ENCODE peak calls at places on chromosomes 13 and 19, in eight cellular contexts. J is tibial artery, Y is colonic mucosa, L is heart right ventricle, A is tibial nerve, S is kidney, P is psoas muscle, W is AG04450. H is an unnamed sample.

GRCh38 chr19:11423804-11424318 is 4.7 kb upstream of the RGL3 start:
- DNase-seq in W (no peak), P (no peak), L (no peak), J (no peak), A (no peak), Y (no peak), S (no peak), H (no peak)

GRCh38 chr13:36736119-36736726 is 62.4 kb downstream of the SERTM1 start:
- DNase-seq in J (no peak), W (peak; percentile 37), Y (peak; percentile 31), A (peak; percentile 64), S (no peak), L (peak; percentile 40), P (no peak), H (peak; percentile 19)

GRCh38 chr19:18650048-18650435 is 13.2 kb downstream of the KLHL26 start:
- DNase-seq in S (peak; percentile 90), P (peak; percentile 53), W (no peak), L (peak; percentile 79), Y (peak; percentile 39), J (no peak), A (peak; percentile 54), H (no peak)

GRCh38 chr19:54430306-54431254 is 15.3 kb downstream of the TTYH1 start:
- DNase-seq in Y (no peak), W (no peak), J (no peak), A (no peak), S (peak; percentile 80), L (peak; percentile 51), P (no peak), H (peak; percentile 44)

GRCh38 chr19:51394045-51394836 is 3.9 kb upstream of the C19orf84 start:
- DNase-seq in L (peak; percentile 96), S (peak; percentile 94), P (peak; percentile 92), W (peak; percentile 96), Y (peak; percentile 96), J (peak; percentile 94), A (peak; percentile 94), H (peak; percentile 89)

GRCh38 chr13:100789968-100790367 is 115.4 kb upstream of the TMTC4 start:
- DNase-seq in A (no peak), J (no peak), S (no peak), W (no peak), Y (no peak), P (no peak), L (no peak), H (no peak)

GRCh38 chr19:35525873-35526272 is 2.2 kb downstream of the SBSN start:
- DNase-seq in J (no peak), S (no peak), A (no peak), Y (no peak), P (no peak), W (no peak), L (no peak), H (no peak)

GRCh38 chr19:54883228-54883627 is 9.2 kb downstream of the FCAR start:
- DNase-seq in A (no peak), W (no peak), Y (no peak), L (no peak), P (no peak), J (no peak), S (no peak), H (no peak)

GRCh38 chr13:98688373-98688772 is 64.1 kb downstream of the SLC15A1 start:
- DNase-seq in A (no peak), Y (no peak), P (no peak), S (no peak), L (no peak), J (no peak), W (no peak), H (no peak)

GRCh38 chr13:98689347-98689968 is 63.0 kb downstream of the SLC15A1 start:
- DNase-seq in Y (no peak), P (no peak), W (no peak), S (no peak), L (no peak), A (no peak), J (no peak), H (no peak)

GRCh38 chr13:98691360-98691759 is 61.1 kb downstream of the SLC15A1 start:
- DNase-seq in L (no peak), J (no peak), P (no peak), S (no peak), Y (no peak), W (no peak), A (no peak), H (no peak)

GRCh38 chr13:98687319-98687718 is 65.2 kb downstream of the SLC15A1 start:
- DNase-seq in A (no peak), S (no peak), J (no peak), P (no peak), Y (no peak), W (no peak), L (no peak), H (no peak)

DNA sequence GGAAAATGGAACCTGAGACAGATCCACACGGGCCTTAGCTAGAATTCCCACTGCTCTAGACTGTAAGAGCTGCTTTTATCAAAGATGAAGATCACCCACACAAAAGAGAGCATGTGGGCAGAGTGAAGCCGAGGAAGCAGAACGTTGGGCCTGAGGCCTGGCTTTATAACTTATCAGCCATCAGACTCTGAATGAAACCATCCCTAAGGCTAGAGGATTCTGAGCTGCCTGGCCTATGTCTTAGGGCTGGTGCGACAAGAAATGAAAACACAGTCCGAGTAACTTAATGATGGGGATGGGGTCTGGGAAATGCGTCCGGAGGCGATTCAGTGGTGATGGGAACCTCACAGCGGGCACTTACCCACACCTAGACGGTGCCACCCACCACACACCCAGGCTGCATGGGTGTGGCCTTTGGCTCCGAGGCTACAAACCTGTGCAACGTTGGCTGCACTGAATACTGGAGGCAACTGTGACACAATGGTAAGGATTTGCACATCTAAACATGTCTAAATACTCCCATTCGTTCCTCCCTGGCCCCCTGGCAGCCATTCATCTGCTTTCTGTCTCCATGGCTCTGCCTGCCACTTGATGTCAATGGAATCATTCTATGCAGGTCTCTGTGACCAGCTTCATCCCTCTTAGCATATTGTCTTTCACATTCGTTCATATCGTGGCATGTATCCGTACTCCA is 62.0 kb downstream of the SLC15A1 start:
- DNase-seq in L (no peak), J (no peak), S (no peak), W (no peak), P (no peak), A (no peak), Y (no peak), H (no peak)
- H3K27ac ChIP-seq in L (no peak overlapping the region), J (no peak overlapping the region), S (no peak overlapping the region), W (no peak overlapping the region), P (no peak overlapping the region), A (no peak overlapping the region), Y (no peak overlapping the region), H (no peak overlapping the region)

DNA sequence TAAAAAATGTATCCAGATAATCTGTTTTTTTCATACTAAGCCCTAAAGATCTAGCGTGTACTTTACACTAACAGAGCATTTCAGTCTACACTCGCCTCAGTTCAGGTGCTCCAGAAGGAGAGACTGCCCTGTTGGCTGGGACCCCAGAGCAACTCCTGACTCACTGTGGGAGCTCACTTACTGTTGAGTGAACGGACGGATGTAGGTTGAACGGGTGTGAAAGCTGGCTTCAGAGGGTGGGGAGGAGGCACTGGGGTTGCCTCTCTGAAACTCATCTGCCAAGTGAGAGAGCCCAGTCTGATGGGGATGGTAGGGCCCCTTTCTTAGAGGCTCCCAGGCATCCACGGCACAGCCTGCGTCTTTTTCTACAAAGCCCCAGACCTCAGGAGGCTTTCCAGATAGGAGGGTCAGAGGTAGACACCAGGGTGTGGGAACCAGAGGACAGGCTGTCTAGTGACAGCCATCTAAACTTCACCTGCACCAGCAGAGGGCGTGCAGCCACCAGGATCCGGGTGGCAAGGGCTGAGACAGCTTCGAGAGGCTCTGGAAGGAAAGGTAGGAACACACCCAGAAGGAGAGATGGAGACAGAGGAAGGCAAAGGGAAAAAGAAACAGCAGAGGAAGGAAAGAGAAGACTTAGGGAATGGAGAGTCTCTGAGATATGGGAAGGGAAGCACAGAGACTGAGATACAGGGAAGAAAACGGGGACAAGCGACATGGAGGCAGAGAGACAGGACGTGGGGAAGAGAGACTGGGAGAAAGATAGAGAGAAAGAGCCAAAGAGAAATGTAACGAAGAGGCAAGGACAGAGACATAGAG is 3.7 kb downstream of the KASH5 start:
- DNase-seq in P (peak; percentile 77), A (peak; percentile 59), Y (peak; percentile 81), W (peak; percentile 20), S (peak; percentile 90), J (peak; percentile 81), L (peak; percentile 73), H (peak; percentile 53)
- H3K27ac ChIP-seq in P (no peak overlapping the region), A (no peak overlapping the region), Y (no peak overlapping the region), W (no peak overlapping the region), S (no peak overlapping the region), J (no peak overlapping the region), L (no peak overlapping the region), H (no peak overlapping the region)

GRCh38 chr19:47509170-47509847 is 5.6 kb downstream of the NAPA start:
- DNase-seq in Y (no peak), S (no peak), W (no peak), P (no peak), L (no peak), A (no peak), J (no peak), H (no peak)

GRCh38 chr19:47507031-47507430 is 7.8 kb downstream of the NAPA start:
- DNase-seq in J (no peak), L (peak; percentile 75), S (no peak), W (no peak), P (no peak), Y (no peak), A (no peak), H (no peak)

GRCh38 chr19:47506459-47506858 is 8.4 kb downstream of the NAPA start:
- DNase-seq in P (no peak), L (no peak), A (no peak), Y (no peak), W (no peak), J (no peak), S (no peak), H (no peak)

GRCh38 chr19:47508721-47509120 is 6.1 kb downstream of the NAPA start:
- DNase-seq in P (no peak), Y (no peak), W (no peak), A (no peak), L (no peak), S (no peak), J (no peak), H (no peak)

DNA sequence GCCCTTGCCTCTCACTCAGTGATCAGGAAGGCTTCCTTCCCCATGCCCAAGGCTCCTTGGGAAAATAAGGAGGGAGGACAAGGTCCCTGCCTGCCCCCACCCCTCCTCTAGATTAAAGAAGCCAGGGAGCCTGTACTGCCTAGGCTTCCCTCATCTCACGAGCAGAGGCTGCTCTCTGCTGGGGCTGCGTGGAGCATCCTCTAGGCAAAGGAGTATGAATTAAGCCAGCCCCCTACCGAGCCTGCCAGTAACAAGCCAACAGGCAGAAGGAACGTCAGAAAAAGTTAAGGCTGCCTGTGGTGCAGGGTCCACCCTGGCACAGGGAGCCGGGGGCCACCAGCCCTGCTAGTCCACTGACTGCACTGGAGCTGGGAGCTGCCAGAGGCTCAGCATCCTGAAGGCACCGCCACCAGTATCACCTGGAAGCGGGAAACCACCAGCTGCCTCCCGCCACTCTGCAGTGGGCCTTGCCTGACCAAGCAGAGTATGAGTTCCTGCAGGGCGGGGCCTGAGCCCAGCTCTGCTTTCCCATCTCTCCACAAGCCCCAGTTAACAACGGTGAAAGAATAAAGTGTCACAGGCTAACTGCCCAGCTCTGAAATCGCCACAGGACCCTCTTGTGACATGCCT is 6.8 kb downstream of the NAPA start:
- DNase-seq in J (no peak), A (no peak), W (no peak), Y (no peak), P (no peak), S (no peak), L (no peak), H (no peak)
- H3K27ac ChIP-seq in J (peak overlapping the region; percentile 10), A (peak overlapping the region; percentile 46), W (no peak overlapping the region), Y (no peak overlapping the region), P (peak overlapping the region; percentile 99), S (peak overlapping the region; percentile 80), L (peak overlapping the region; percentile 62), H (peak overlapping the region; percentile 60)

GRCh38 chr19:49950956-49951526 is 9.9 kb downstream of the SIGLEC11 start:
- DNase-seq in A (no peak), P (no peak), S (peak; percentile 49), J (peak; percentile 47), L (no peak), W (no peak), Y (no peak), H (no peak)

GRCh38 chr19:49952906-49953305 is 8.1 kb downstream of the SIGLEC11 start:
- DNase-seq in Y (no peak), S (peak; percentile 19), A (no peak), L (no peak), J (peak; percentile 50), P (no peak), W (no peak), H (no peak)

GRCh38 chr19:49951806-49952474 is 9.0 kb downstream of the SIGLEC11 start:
- DNase-seq in S (peak; percentile 53), J (peak; percentile 27), W (no peak), Y (no peak), L (no peak), P (no peak), A (no peak), H (no peak)

GRCh38 chr19:49953376-49953775 is 7.6 kb downstream of the SIGLEC11 start:
- DNase-seq in J (peak; percentile 35), P (no peak), L (no peak), A (no peak), Y (no peak), S (no peak), W (no peak), H (no peak)

GRCh38 chr19:49952475-49952829 is 8.5 kb downstream of the SIGLEC11 start:
- DNase-seq in J (no peak), Y (no peak), W (no peak), L (no peak), P (no peak), A (no peak), S (no peak), H (no peak)
- H3K27ac ChIP-seq in J (no peak overlapping the region), Y (no peak overlapping the region), W (no peak overlapping the region), L (no peak overlapping the region), P (no peak overlapping the region), A (no peak overlapping the region), S (no peak overlapping the region), H (no peak overlapping the region)

H was measured in substantia nigra.